ENCODE peak calls at places on chromosomes 12 and 14, in six cellular contexts. A is fibroblast of mammary gland, M is transverse colon, G is breast epithelium, F is stomach, B is HCT116. U is an unnamed sample.

GRCh38 chr14:23068792-23069412 is 11.6 kb upstream of the CDH24 start:
- DNase-seq in A (peak; percentile 95), G (peak; percentile 77), M (peak; percentile 86), F (peak; percentile 84), B (peak; percentile 88), U (peak; percentile 95)

GRCh38 chr14:42480235-42480634 is 873.6 kb downstream of the LRFN5 start:
- DNase-seq in F (no peak), G (no peak), M (no peak), B (no peak), A (no peak), U (no peak)

GRCh38 chr14:100291305-100292075 is 14.8 kb downstream of the SLC25A29 start:
- DNase-seq in M (peak; percentile 4), A (no peak), G (no peak), B (no peak), F (no peak), U (no peak)

GRCh38 chr12:28130625-28131598 is 59.3 kb upstream of the CCDC91 start:
- DNase-seq in M (no peak), G (no peak), B (no peak), F (no peak), A (peak; percentile 96), U (peak; percentile 99)

GRCh38 chr14:21486640-21487087 is 9.7 kb downstream of the TOX4 start:
- DNase-seq in A (peak; percentile 57), M (no peak), B (no peak), G (no peak), F (no peak), U (peak; percentile 75)

GRCh38 chr12:42360747-42361403 is 34.9 kb downstream of the PPHLN1 start:
- DNase-seq in G (no peak), B (no peak), A (no peak), M (no peak), F (no peak), U (peak; percentile 22)

GRCh38 chr12:104478396-104479140 is 21.8 kb downstream of the CHST11 start:
- DNase-seq in B (no peak), M (peak; percentile 38), A (no peak), F (no peak), G (no peak), U (no peak)

GRCh38 chr14:65495196-65495595 is 82.7 kb downstream of the FUT8 start:
- DNase-seq in F (no peak), B (no peak), M (no peak), G (no peak), A (peak; percentile 39), U (peak; percentile 25)

GRCh38 chr12:92030618-92031017 is 115.0 kb downstream of the BTG1 start:
- DNase-seq in A (peak; percentile 87), B (no peak), G (peak; percentile 45), M (peak; percentile 51), F (peak; percentile 53), U (peak; percentile 76)

GRCh38 chr12:53518381-53518780 is 11.1 kb upstream of the NPFF start:
- DNase-seq in F (no peak), A (peak; percentile 60), G (no peak), M (no peak), B (no peak), U (peak; percentile 21)

GRCh38 chr12:30991466-30991865 is 64.9 kb downstream of the TSPAN11 start:
- DNase-seq in M (no peak), A (no peak), B (no peak), F (no peak), G (no peak), U (no peak)

GRCh38 chr14:23550131-23550826 is 1.3 kb downstream of the ZFHX2 start:
- DNase-seq in A (no peak), G (no peak), B (no peak), M (no peak), F (no peak), U (no peak)

GRCh38 chr12:103879048-103879692 is 38.1 kb upstream of the NT5DC3 start:
- DNase-seq in A (no peak), B (no peak), G (no peak), F (no peak), M (no peak), U (no peak)

GRCh38 chr14:68784995-68785816 is 7.7 kb downstream of the ZFP36L1 start:
- DNase-seq in G (peak; percentile 23), M (no peak), F (peak; percentile 27), B (peak; percentile 86), A (peak; percentile 94), U (peak; percentile 85)

GRCh38 chr14:102212845-102213244 is 73.1 kb downstream of the WDR20 start:
- DNase-seq in B (no peak), G (no peak), A (no peak), F (no peak), M (no peak), U (no peak)

GRCh38 chr14:56102901-56103409 is 15.3 kb upstream of the PELI2 start:
- DNase-seq in B (no peak), A (no peak), M (no peak), F (no peak), G (no peak), U (no peak)

GRCh38 chr12:64099430-64099829 is 122.7 kb downstream of the KICS2 start:
- DNase-seq in M (no peak), B (peak; percentile 27), A (peak; percentile 97), G (peak; percentile 55), F (no peak), U (peak; percentile 92)

GRCh38 chr12:52601671-52602070 is 408 bp upstream of the KRT72 start:
- DNase-seq in B (no peak), G (no peak), M (no peak), F (no peak), A (no peak), U (no peak)

GRCh38 chr12:106974525-106974924 is 12.4 kb downstream of the MTERF2 start:
- DNase-seq in F (no peak), G (no peak), B (no peak), M (no peak), A (no peak), U (no peak)

GRCh38 chr12:115023279-115023678 is 339.3 kb upstream of the TBX3 start:
- DNase-seq in G (no peak), B (no peak), M (no peak), A (peak; percentile 72), F (no peak), U (peak; percentile 52)

GRCh38 chr12:1059162-1059561 is 68.1 kb downstream of the ERC1 start:
- DNase-seq in G (no peak), M (no peak), A (peak; percentile 42), F (no peak), B (no peak), U (peak; percentile 71)

DNA sequence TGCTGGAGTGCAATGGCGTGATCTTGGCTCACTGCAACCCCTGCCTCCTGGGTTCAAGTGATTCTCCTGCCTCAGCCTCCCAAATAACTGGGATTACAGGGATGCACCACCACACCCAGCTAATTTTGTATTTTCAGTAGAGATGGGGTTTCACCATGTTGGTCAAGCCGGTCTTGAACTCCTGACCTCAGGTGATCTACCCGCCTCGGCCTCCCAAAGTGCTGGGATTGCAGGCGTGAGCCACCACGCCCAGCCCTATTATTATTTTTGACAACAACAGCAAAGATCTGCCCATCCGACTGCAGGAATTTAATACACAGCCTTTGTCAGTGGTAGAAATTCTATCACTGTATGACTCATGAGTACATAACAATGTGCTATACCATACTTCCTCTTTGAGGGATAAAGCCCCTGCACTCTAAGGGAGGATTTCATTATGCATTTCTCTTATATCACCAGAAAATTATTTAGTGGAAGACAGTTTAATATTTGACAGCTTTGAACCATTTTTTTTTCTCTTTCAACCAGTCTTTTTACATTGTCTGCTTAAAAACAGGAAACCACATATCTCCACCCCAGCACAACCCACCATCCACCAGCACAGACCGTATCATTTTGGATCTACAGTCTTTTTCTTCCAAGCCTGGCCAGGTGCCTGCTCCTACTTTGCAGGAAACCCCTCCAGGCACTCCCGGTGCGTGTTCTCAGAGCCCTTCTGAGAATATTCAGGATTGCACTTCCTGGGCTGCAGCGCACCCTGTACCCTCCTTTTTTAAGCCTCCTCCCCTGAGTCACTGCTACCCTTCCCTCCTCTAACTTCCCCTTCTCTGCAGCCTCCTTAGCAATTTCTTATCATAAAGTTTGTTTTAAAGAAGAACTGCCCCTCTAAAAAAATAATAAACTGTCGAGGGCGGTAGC is 594 bp downstream of the ARHGDIB start:
- DNase-seq in B (no peak), A (peak; percentile 11), F (no peak), G (no peak), M (peak; percentile 21), U (peak; percentile 75)
- H3K4me3 ChIP-seq in B (no peak overlapping the region), A (peak overlapping the region; percentile 4), F (peak overlapping the region; percentile 18), G (peak overlapping the region; percentile 61), M (no peak overlapping the region), U (peak overlapping the region; percentile 46)

DNA sequence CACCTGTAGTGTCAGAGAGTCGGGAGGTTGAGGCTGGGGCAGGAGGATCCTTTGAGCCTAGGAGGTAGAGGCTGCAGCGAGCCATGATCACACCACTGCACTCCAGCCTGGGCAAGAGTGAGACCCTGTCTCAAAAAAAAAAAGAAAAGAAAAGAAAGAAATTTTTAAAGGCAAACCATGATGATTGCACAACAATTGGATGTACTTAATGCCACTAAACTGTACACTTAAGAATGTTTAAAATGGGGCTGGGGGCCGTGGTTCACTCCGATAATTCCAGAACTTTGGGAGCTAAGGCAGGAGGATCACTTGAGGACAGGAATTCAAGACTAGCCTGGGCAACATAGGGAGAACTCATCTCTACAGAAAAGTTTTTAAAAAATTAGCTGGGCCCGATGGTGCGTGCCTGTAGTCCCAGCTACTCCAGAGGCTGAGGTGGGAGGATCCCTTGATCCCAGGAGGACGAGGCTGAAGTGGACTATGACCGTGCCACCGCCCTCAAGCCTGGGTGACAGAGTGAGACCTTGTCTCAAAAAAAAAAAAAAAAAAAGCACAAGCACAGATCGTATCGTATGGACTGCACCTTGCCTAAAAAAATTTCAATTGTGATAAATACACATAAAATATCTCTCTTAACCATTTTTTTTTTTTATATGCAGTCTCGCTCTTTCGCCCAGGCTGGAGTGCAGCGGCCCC is 32.7 kb downstream of the JAG2 start:
- DNase-seq in G (no peak), A (no peak), M (no peak), F (no peak), B (no peak), U (no peak)
- TF ChIP-seq CTCF in G (no peak), A (no peak), M (no peak), F (no peak), B (no peak), U (no peak)

GRCh38 chr14:91021115-91021514 is 39.3 kb downstream of the RPS6KA5 start:
- DNase-seq in M (no peak), B (no peak), G (no peak), F (no peak), A (peak; percentile 5), U (no peak)

GRCh38 chr14:91018465-91018864 is 42.0 kb downstream of the RPS6KA5 start:
- DNase-seq in B (no peak), G (no peak), A (no peak), M (no peak), F (no peak), U (no peak)

GRCh38 chr14:91017011-91017410 is 43.4 kb downstream of the RPS6KA5 start:
- DNase-seq in A (no peak), B (no peak), G (no peak), M (no peak), F (no peak), U (no peak)

GRCh38 chr14:91019673-91020072 is 40.8 kb downstream of the RPS6KA5 start:
- DNase-seq in A (no peak), G (no peak), B (no peak), F (no peak), M (no peak), U (no peak)

GRCh38 chr14:91021991-91022621 is 38.3 kb downstream of the RPS6KA5 start:
- DNase-seq in F (no peak), M (no peak), A (no peak), B (no peak), G (no peak), U (no peak)
- H3K4me3 ChIP-seq in F (peak overlapping the region; percentile 39), M (no peak overlapping the region), A (no peak overlapping the region), B (no peak overlapping the region), G (peak overlapping the region; percentile 61), U (no peak overlapping the region)

GRCh38 chr14:78805586-78805985 is 635.4 kb downstream of the NRXN3 start:
- DNase-seq in A (no peak), B (no peak), M (no peak), F (no peak), G (no peak), U (no peak)
- TF ChIP-seq CTCF in A (no peak), B (no peak), M (no peak), F (no peak), G (no peak), U (no peak)

U was measured in cardiac fibroblast.